ENCODE peak calls at places on chromosomes 16 and 17, in six cellular contexts. One of them, this sample, is unnamed. For H3K9me3, the result is how much of the 10 kb centered on the place peaks cover.

GRCh38 chr17:10156579-10157488 is 41.6 kb downstream of the GAS7 start:
- DNase-seq in CD8-positive, alpha-beta memory T cell: peak
- DNase-seq in GM23248: peak
- DNase-seq in A673: no peak
- DNase-seq in cardiac muscle cell: no peak
- DNase-seq in prostate gland: no peak
- DNase-seq in this sample: no peak

GRCh38 chr17:66123163-66123562 is 68.8 kb downstream of the CEP112 start:
- DNase-seq in CD8-positive, alpha-beta memory T cell: no peak
- DNase-seq in GM23248: peak
- DNase-seq in A673: peak
- DNase-seq in prostate gland: no peak
- DNase-seq in cardiac muscle cell: peak
- DNase-seq in this sample: no peak

GRCh38 chr16:8936421-8936820 is 27.3 kb downstream of the USP7 start:
- DNase-seq in CD8-positive, alpha-beta memory T cell: peak
- DNase-seq in A673: peak
- DNase-seq in prostate gland: peak
- DNase-seq in cardiac muscle cell: peak
- DNase-seq in GM23248: peak
- DNase-seq in this sample: peak

GRCh38 chr16:87834668-87835473 is 34.4 kb downstream of the SLC7A5 start:
- DNase-seq in A673: peak
- DNase-seq in CD8-positive, alpha-beta memory T cell: no peak
- DNase-seq in GM23248: no peak
- DNase-seq in prostate gland: no peak
- DNase-seq in cardiac muscle cell: peak
- DNase-seq in this sample: peak

GRCh38 chr16:19384656-19385055 is 33.0 kb upstream of the TMC5 start:
- DNase-seq in CD8-positive, alpha-beta memory T cell: no peak
- DNase-seq in cardiac muscle cell: no peak
- DNase-seq in GM23248: no peak
- DNase-seq in prostate gland: peak
- DNase-seq in A673: no peak
- DNase-seq in this sample: no peak

GRCh38 chr16:3681206-3681605 is 26.7 kb downstream of the DNASE1 start:
- DNase-seq in GM23248: peak
- DNase-seq in prostate gland: no peak
- DNase-seq in A673: no peak
- DNase-seq in cardiac muscle cell: peak
- DNase-seq in CD8-positive, alpha-beta memory T cell: no peak
- DNase-seq in this sample: no peak

GRCh38 chr16:2459647-2460390 is at the start of gene TEDC2:
- DNase-seq in A673: peak
- DNase-seq in prostate gland: peak
- DNase-seq in CD8-positive, alpha-beta memory T cell: peak
- DNase-seq in GM23248: peak
- DNase-seq in cardiac muscle cell: peak
- DNase-seq in this sample: peak

GRCh38 chr17:29677139-29677834 is 54.6 kb upstream of the CORO6 start:
- DNase-seq in prostate gland: no peak
- DNase-seq in GM23248: peak
- DNase-seq in CD8-positive, alpha-beta memory T cell: no peak
- DNase-seq in cardiac muscle cell: peak
- DNase-seq in A673: no peak
- DNase-seq in this sample: no peak

GRCh38 chr17:79075433-79075805 is 795 bp downstream of the ENGASE start:
- DNase-seq in cardiac muscle cell: no peak
- DNase-seq in GM23248: peak
- DNase-seq in CD8-positive, alpha-beta memory T cell: no peak
- DNase-seq in A673: no peak
- DNase-seq in prostate gland: no peak
- DNase-seq in this sample: no peak

GRCh38 chr17:70810609-70811008 is 641.3 kb downstream of the KCNJ2 start:
- DNase-seq in GM23248: peak
- DNase-seq in prostate gland: no peak
- DNase-seq in cardiac muscle cell: peak
- DNase-seq in CD8-positive, alpha-beta memory T cell: no peak
- DNase-seq in A673: no peak
- DNase-seq in this sample: no peak

GRCh38 chr17:82200743-82201497 is 11.7 kb downstream of the CCDC57 start:
- DNase-seq in A673: no peak
- DNase-seq in cardiac muscle cell: peak
- DNase-seq in prostate gland: no peak
- DNase-seq in CD8-positive, alpha-beta memory T cell: peak
- DNase-seq in GM23248: no peak
- DNase-seq in this sample: no peak

GRCh38 chr16:56477096-56477878 is 25.9 kb downstream of the OGFOD1 start:
- DNase-seq in CD8-positive, alpha-beta memory T cell: no peak
- DNase-seq in prostate gland: no peak
- DNase-seq in cardiac muscle cell: peak
- DNase-seq in A673: peak
- DNase-seq in GM23248: peak
- DNase-seq in this sample: no peak

GRCh38 chr17:48719642-48720262 is 2.6 kb downstream of the PRAC1 start:
- DNase-seq in CD8-positive, alpha-beta memory T cell: no peak
- DNase-seq in A673: peak
- DNase-seq in cardiac muscle cell: no peak
- DNase-seq in GM23248: no peak
- DNase-seq in prostate gland: peak
- DNase-seq in this sample: no peak

GRCh38 chr16:86491643-86492030 is 18.7 kb upstream of the FOXF1 start:
- DNase-seq in prostate gland: no peak
- DNase-seq in GM23248: no peak
- DNase-seq in CD8-positive, alpha-beta memory T cell: no peak
- DNase-seq in A673: no peak
- DNase-seq in cardiac muscle cell: no peak
- DNase-seq in this sample: no peak

GRCh38 chr16:85794696-85795095 is 4.6 kb downstream of the EMC8 start:
- DNase-seq in CD8-positive, alpha-beta memory T cell: no peak
- DNase-seq in GM23248: no peak
- DNase-seq in A673: no peak
- DNase-seq in prostate gland: no peak
- DNase-seq in cardiac muscle cell: no peak
- DNase-seq in this sample: no peak

GRCh38 chr16:28162326-28162877 is 49.4 kb downstream of the XPO6 start:
- DNase-seq in CD8-positive, alpha-beta memory T cell: no peak
- DNase-seq in A673: no peak
- DNase-seq in cardiac muscle cell: peak
- DNase-seq in GM23248: no peak
- DNase-seq in prostate gland: no peak
- DNase-seq in this sample: no peak

GRCh38 chr17:48024149-48025039 is 13.2 kb downstream of the COPZ2 start:
- DNase-seq in GM23248: peak
- DNase-seq in cardiac muscle cell: peak
- DNase-seq in A673: peak
- DNase-seq in CD8-positive, alpha-beta memory T cell: peak
- DNase-seq in prostate gland: peak
- DNase-seq in this sample: peak

GRCh38 chr16:1645914-1646525 is 32.1 kb upstream of the JPT2 start:
- DNase-seq in prostate gland: peak
- DNase-seq in cardiac muscle cell: no peak
- DNase-seq in GM23248: peak
- DNase-seq in CD8-positive, alpha-beta memory T cell: no peak
- DNase-seq in A673: peak
- DNase-seq in this sample: no peak

GRCh38 chr16:58853830-58854229 is 119.7 kb upstream of the GOT2 start:
- DNase-seq in prostate gland: no peak
- DNase-seq in A673: no peak
- DNase-seq in GM23248: no peak
- DNase-seq in CD8-positive, alpha-beta memory T cell: no peak
- DNase-seq in cardiac muscle cell: no peak
- DNase-seq in this sample: no peak

GRCh38 chr17:40791808-40792436 is 7.8 kb downstream of the KRT28 start:
- DNase-seq in prostate gland: no peak
- DNase-seq in A673: peak
- DNase-seq in CD8-positive, alpha-beta memory T cell: no peak
- DNase-seq in GM23248: peak
- DNase-seq in cardiac muscle cell: peak
- DNase-seq in this sample: no peak

GRCh38 chr16:4511441-4512082 is 27.0 kb downstream of the CDIP1 start:
- DNase-seq in CD8-positive, alpha-beta memory T cell: no peak
- DNase-seq in cardiac muscle cell: peak
- DNase-seq in A673: peak
- DNase-seq in GM23248: peak
- DNase-seq in prostate gland: peak
- DNase-seq in this sample: peak

GRCh38 chr17:42053701-42054100 is 3.3 kb upstream of the C17orf113 start:
- DNase-seq in CD8-positive, alpha-beta memory T cell: no peak
- DNase-seq in cardiac muscle cell: no peak
- DNase-seq in prostate gland: no peak
- DNase-seq in A673: no peak
- DNase-seq in GM23248: no peak
- DNase-seq in this sample: no peak

GRCh38 chr16:15055141-15056053 is 477 bp downstream of the NTAN1 start:
- DNase-seq in cardiac muscle cell: no peak
- DNase-seq in prostate gland: no peak
- DNase-seq in CD8-positive, alpha-beta memory T cell: peak
- DNase-seq in A673: no peak
- DNase-seq in GM23248: peak
- DNase-seq in this sample: peak

GRCh38 chr17:2416010-2416734 is 15.3 kb upstream of the MNT start:
- DNase-seq in A673: peak
- DNase-seq in cardiac muscle cell: peak
- DNase-seq in prostate gland: peak
- DNase-seq in CD8-positive, alpha-beta memory T cell: peak
- DNase-seq in GM23248: peak
- DNase-seq in this sample: peak

DNA sequence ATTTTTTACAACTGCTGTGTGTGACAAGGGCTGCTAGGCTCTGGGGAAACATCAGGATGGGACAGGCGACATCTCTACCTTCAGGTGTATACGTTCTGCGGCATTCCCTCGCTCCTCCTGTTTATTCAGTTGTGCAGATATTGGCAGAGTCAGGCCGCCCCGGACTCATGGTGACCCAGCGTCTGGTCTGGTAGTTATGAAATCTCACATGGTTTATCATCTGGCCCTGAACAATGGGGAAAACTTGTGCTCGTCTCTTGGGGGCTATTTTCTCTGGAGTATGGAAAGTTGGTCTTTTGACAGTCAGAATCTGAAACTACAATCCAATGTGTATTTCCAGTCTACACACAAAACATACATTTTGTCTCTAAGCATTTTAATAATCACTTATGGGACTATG is 3.3 kb downstream of the MARCHF10 start:
- DNase-seq in prostate gland: no peak
- DNase-seq in cardiac muscle cell: no peak
- DNase-seq in CD8-positive, alpha-beta memory T cell: no peak
- DNase-seq in A673: no peak
- DNase-seq in GM23248: peak
- DNase-seq in this sample: no peak
- H3K27ac ChIP-seq in prostate gland: no peak
- H3K27ac ChIP-seq in cardiac muscle cell: no peak
- H3K27ac ChIP-seq in CD8-positive, alpha-beta memory T cell: no peak
- H3K27ac ChIP-seq in A673: no peak
- H3K27ac ChIP-seq in GM23248: peak
- H3K27ac ChIP-seq in this sample: no peak

DNA sequence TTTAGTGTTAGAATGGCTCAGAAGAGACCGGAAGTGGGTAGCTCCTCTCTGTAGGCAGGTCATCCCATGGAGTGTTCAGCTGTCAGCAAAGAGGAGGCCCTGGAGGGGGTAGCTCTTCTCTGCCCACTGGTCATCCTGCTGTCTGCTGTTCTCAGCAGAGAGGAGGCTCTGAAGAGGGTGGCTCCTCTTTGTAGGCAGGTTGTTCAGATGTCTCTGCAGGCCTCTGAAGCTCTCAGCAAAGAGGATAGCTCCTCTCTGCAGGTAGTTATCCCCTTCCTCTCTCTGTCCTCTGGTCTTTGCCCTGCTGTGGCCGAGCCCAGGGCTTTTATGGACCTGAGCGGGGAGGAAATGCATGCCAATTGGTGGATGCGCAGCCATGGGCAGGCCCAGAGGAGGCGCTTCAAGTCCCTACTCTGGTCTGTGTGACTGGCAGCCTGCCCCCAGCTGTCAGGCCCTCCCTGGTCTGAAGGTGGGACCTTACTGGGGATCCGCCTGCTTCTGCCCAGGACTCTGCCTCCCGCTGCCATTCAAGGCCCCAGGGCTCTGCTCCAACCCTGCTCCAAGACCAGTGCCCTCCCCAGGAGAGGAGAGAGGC is 32.5 kb upstream of the FA2H start:
- DNase-seq in prostate gland: no peak
- DNase-seq in GM23248: no peak
- DNase-seq in A673: no peak
- DNase-seq in cardiac muscle cell: no peak
- DNase-seq in CD8-positive, alpha-beta memory T cell: no peak
- DNase-seq in this sample: no peak
- H3K9me3 ChIP-seq in prostate gland: under half
- H3K9me3 ChIP-seq in GM23248: under half
- H3K9me3 ChIP-seq in A673: under half
- H3K9me3 ChIP-seq in cardiac muscle cell: under half
- H3K9me3 ChIP-seq in CD8-positive, alpha-beta memory T cell: under half
- H3K9me3 ChIP-seq in this sample: under half

GRCh38 chr17:64015447-64015846 is 5.0 kb downstream of the ICAM2 start:
- DNase-seq in prostate gland: no peak
- DNase-seq in GM23248: no peak
- DNase-seq in CD8-positive, alpha-beta memory T cell: no peak
- DNase-seq in A673: no peak
- DNase-seq in cardiac muscle cell: no peak
- DNase-seq in this sample: no peak

GRCh38 chr17:64016248-64016784 is 4.1 kb downstream of the ICAM2 start:
- DNase-seq in CD8-positive, alpha-beta memory T cell: no peak
- DNase-seq in cardiac muscle cell: no peak
- DNase-seq in prostate gland: no peak
- DNase-seq in GM23248: peak
- DNase-seq in A673: no peak
- DNase-seq in this sample: no peak

GRCh38 chr17:64017381-64017980 is 3.0 kb downstream of the ICAM2 start:
- DNase-seq in A673: no peak
- DNase-seq in cardiac muscle cell: no peak
- DNase-seq in prostate gland: no peak
- DNase-seq in CD8-positive, alpha-beta memory T cell: no peak
- DNase-seq in GM23248: no peak
- DNase-seq in this sample: no peak

GRCh38 chr17:64019486-64020067 is 856 bp downstream of the ICAM2 start:
- DNase-seq in GM23248: no peak
- DNase-seq in cardiac muscle cell: no peak
- DNase-seq in CD8-positive, alpha-beta memory T cell: no peak
- DNase-seq in prostate gland: no peak
- DNase-seq in A673: no peak
- DNase-seq in this sample: no peak

GRCh38 chr17:64016974-64017373 is 3.5 kb downstream of the ICAM2 start:
- DNase-seq in GM23248: no peak
- DNase-seq in A673: no peak
- DNase-seq in cardiac muscle cell: no peak
- DNase-seq in prostate gland: no peak
- DNase-seq in CD8-positive, alpha-beta memory T cell: no peak
- DNase-seq in this sample: no peak
- H3K27ac ChIP-seq in GM23248: no peak
- H3K27ac ChIP-seq in A673: no peak
- H3K27ac ChIP-seq in cardiac muscle cell: no peak
- H3K27ac ChIP-seq in prostate gland: no peak
- H3K27ac ChIP-seq in CD8-positive, alpha-beta memory T cell: peak
- H3K27ac ChIP-seq in this sample: no peak

DNA sequence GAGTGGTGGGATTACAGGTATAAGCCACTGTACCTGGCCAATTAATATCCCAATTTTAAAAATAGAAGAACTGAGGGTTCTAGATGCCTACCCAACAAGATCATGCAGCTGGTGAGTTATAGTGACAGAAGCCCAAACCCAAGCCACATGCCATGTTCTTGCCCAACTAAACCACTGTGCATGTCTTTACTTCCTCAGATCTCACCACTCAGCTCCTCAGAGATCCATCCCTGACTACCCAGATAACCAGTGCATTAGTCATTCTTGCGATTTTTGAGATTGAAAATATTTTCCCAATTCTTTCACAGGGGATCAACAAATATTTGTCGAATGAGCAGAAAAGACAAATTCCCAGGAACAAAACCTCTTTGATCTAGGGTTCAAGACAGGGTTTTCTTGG is 303.1 kb downstream of the CBLN1 start:
- DNase-seq in CD8-positive, alpha-beta memory T cell: no peak
- DNase-seq in prostate gland: no peak
- DNase-seq in GM23248: peak
- DNase-seq in A673: no peak
- DNase-seq in cardiac muscle cell: no peak
- DNase-seq in this sample: no peak
- H3K9me3 ChIP-seq in CD8-positive, alpha-beta memory T cell: under half
- H3K9me3 ChIP-seq in prostate gland: under half
- H3K9me3 ChIP-seq in GM23248: under half
- H3K9me3 ChIP-seq in A673: under half
- H3K9me3 ChIP-seq in cardiac muscle cell: under half
- H3K9me3 ChIP-seq in this sample: under half